ENCODE peak calls at places on chromosome 20, in four cellular contexts. One of them, this sample, is unnamed. For H3K4me1, the result is how much of the 10 kb centered on the place peaks cover.

GRCh38 chr20:37898301-37899104 is 4.4 kb upstream of the VSTM2L start:
- DNase-seq in tibial nerve: no peak
- DNase-seq in right cardiac atrium: no peak
- DNase-seq in ovary: no peak
- DNase-seq in this sample: no peak

GRCh38 chr20:63495771-63496403 is 3.0 kb downstream of the EEF1A2 start:
- DNase-seq in ovary: peak
- DNase-seq in tibial nerve: peak
- DNase-seq in right cardiac atrium: peak
- DNase-seq in this sample: peak

GRCh38 chr20:46581386-46581785 is 30.9 kb upstream of the OCSTAMP start:
- DNase-seq in ovary: no peak
- DNase-seq in right cardiac atrium: no peak
- DNase-seq in tibial nerve: no peak
- DNase-seq in this sample: no peak

GRCh38 chr20:13212750-13213149 is 8.3 kb upstream of the ISM1 start:
- DNase-seq in tibial nerve: no peak
- DNase-seq in right cardiac atrium: no peak
- DNase-seq in ovary: no peak
- DNase-seq in this sample: no peak

GRCh38 chr20:54433653-54434052 is 41.7 kb upstream of the DOK5 start:
- DNase-seq in ovary: no peak
- DNase-seq in right cardiac atrium: no peak
- DNase-seq in tibial nerve: no peak
- DNase-seq in this sample: no peak

GRCh38 chr20:14711681-14712080 is 374.3 kb upstream of the FLRT3 start:
- DNase-seq in ovary: no peak
- DNase-seq in tibial nerve: no peak
- DNase-seq in right cardiac atrium: no peak
- DNase-seq in this sample: no peak

GRCh38 chr20:36461600-36462439 is 79.5 kb upstream of the MYL9 start:
- DNase-seq in right cardiac atrium: peak
- DNase-seq in tibial nerve: peak
- DNase-seq in ovary: peak
- DNase-seq in this sample: peak

GRCh38 chr20:12434672-12435071 is 517.0 kb downstream of the BTBD3 start:
- DNase-seq in right cardiac atrium: no peak
- DNase-seq in ovary: no peak
- DNase-seq in tibial nerve: no peak
- DNase-seq in this sample: no peak

GRCh38 chr20:1825492-1825891 is 69.7 kb upstream of the SIRPA start:
- DNase-seq in tibial nerve: no peak
- DNase-seq in right cardiac atrium: no peak
- DNase-seq in ovary: no peak
- DNase-seq in this sample: no peak

GRCh38 chr20:35443003-35443402 is 5.0 kb upstream of the GDF5 start:
- DNase-seq in right cardiac atrium: no peak
- DNase-seq in tibial nerve: no peak
- DNase-seq in ovary: no peak
- DNase-seq in this sample: no peak

GRCh38 chr20:52748235-52748950 is 223.8 kb upstream of the TSHZ2 start:
- DNase-seq in ovary: no peak
- DNase-seq in right cardiac atrium: peak
- DNase-seq in tibial nerve: no peak
- DNase-seq in this sample: no peak

GRCh38 chr20:62595491-62595890 is 46.8 kb upstream of the SLCO4A1 start:
- DNase-seq in right cardiac atrium: peak
- DNase-seq in tibial nerve: no peak
- DNase-seq in ovary: peak
- DNase-seq in this sample: peak

GRCh38 chr20:20466341-20466879 is 98.5 kb downstream of the INSM1 start:
- DNase-seq in ovary: no peak
- DNase-seq in tibial nerve: no peak
- DNase-seq in right cardiac atrium: no peak
- DNase-seq in this sample: no peak

GRCh38 chr20:64030371-64031134 is 5.4 kb upstream of the C20orf204 start:
- DNase-seq in ovary: no peak
- DNase-seq in right cardiac atrium: peak
- DNase-seq in tibial nerve: no peak
- DNase-seq in this sample: no peak

GRCh38 chr20:19074828-19075516 is 137.5 kb upstream of the SLC24A3 start:
- DNase-seq in tibial nerve: no peak
- DNase-seq in right cardiac atrium: no peak
- DNase-seq in ovary: no peak
- DNase-seq in this sample: peak

GRCh38 chr20:4153661-4154238 is 138.4 kb upstream of the RNF24 start:
- DNase-seq in tibial nerve: no peak
- DNase-seq in right cardiac atrium: no peak
- DNase-seq in ovary: peak
- DNase-seq in this sample: no peak

GRCh38 chr20:41048475-41049242 is 20.0 kb downstream of the TOP1 start:
- DNase-seq in ovary: no peak
- DNase-seq in right cardiac atrium: no peak
- DNase-seq in tibial nerve: no peak
- DNase-seq in this sample: no peak

GRCh38 chr20:6665621-6666345 is 101.7 kb upstream of the BMP2 start:
- DNase-seq in ovary: no peak
- DNase-seq in right cardiac atrium: no peak
- DNase-seq in tibial nerve: no peak
- DNase-seq in this sample: no peak

GRCh38 chr20:41664584-41664983 is 46.4 kb upstream of the CHD6 start:
- DNase-seq in tibial nerve: no peak
- DNase-seq in right cardiac atrium: no peak
- DNase-seq in ovary: no peak
- DNase-seq in this sample: no peak

GRCh38 chr20:31923388-31924271 is 28.2 kb downstream of the PDRG1 start:
- DNase-seq in right cardiac atrium: no peak
- DNase-seq in tibial nerve: no peak
- DNase-seq in ovary: no peak
- DNase-seq in this sample: no peak

GRCh38 chr20:9829835-9830234 is 9.0 kb downstream of the PAK5 start:
- DNase-seq in ovary: no peak
- DNase-seq in tibial nerve: no peak
- DNase-seq in right cardiac atrium: no peak
- DNase-seq in this sample: no peak

GRCh38 chr20:36085686-36086267 is 68.8 kb upstream of the EPB41L1 start:
- DNase-seq in tibial nerve: no peak
- DNase-seq in ovary: no peak
- DNase-seq in right cardiac atrium: no peak
- DNase-seq in this sample: peak

GRCh38 chr20:43666376-43667328 is at the start of gene MYBL2:
- DNase-seq in right cardiac atrium: peak
- DNase-seq in ovary: peak
- DNase-seq in tibial nerve: no peak
- DNase-seq in this sample: peak

GRCh38 chr20:58942549-58942948 is 38.5 kb upstream of the NELFCD start:
- DNase-seq in ovary: no peak
- DNase-seq in tibial nerve: no peak
- DNase-seq in right cardiac atrium: no peak
- DNase-seq in this sample: no peak

GRCh38 chr20:26209171-26209941 is 512.7 kb upstream of the ZNF337 start:
- DNase-seq in tibial nerve: no peak
- DNase-seq in ovary: no peak
- DNase-seq in right cardiac atrium: peak
- DNase-seq in this sample: no peak

GRCh38 chr20:53750827-53751393 is 157.3 kb upstream of the ZNF217 start:
- DNase-seq in tibial nerve: no peak
- DNase-seq in ovary: no peak
- DNase-seq in right cardiac atrium: no peak
- DNase-seq in this sample: no peak

GRCh38 chr20:62642666-62643520 is 590 bp downstream of the SLCO4A1 start:
- DNase-seq in right cardiac atrium: peak
- DNase-seq in ovary: peak
- DNase-seq in tibial nerve: no peak
- DNase-seq in this sample: no peak

GRCh38 chr20:653110-653589 is at the start of gene SRXN1:
- DNase-seq in ovary: peak
- DNase-seq in tibial nerve: peak
- DNase-seq in right cardiac atrium: peak
- DNase-seq in this sample: peak

GRCh38 chr20:21019831-21020655 is 86.1 kb downstream of the LINC00237 start:
- DNase-seq in tibial nerve: no peak
- DNase-seq in ovary: peak
- DNase-seq in right cardiac atrium: peak
- DNase-seq in this sample: no peak

GRCh38 chr20:1567392-1568165 is 10.1 kb upstream of the SIRPD start:
- DNase-seq in ovary: no peak
- DNase-seq in tibial nerve: no peak
- DNase-seq in right cardiac atrium: no peak
- DNase-seq in this sample: no peak

GRCh38 chr20:53364617-53365016 is 229.0 kb downstream of the ZNF217 start:
- DNase-seq in tibial nerve: no peak
- DNase-seq in right cardiac atrium: no peak
- DNase-seq in ovary: no peak
- DNase-seq in this sample: no peak

GRCh38 chr20:45254867-45255266 is 503 bp upstream of the SLPI start:
- DNase-seq in ovary: no peak
- DNase-seq in right cardiac atrium: no peak
- DNase-seq in tibial nerve: no peak
- DNase-seq in this sample: peak
- H3K4me3 ChIP-seq in ovary: no peak
- H3K4me3 ChIP-seq in right cardiac atrium: no peak
- H3K4me3 ChIP-seq in tibial nerve: no peak
- H3K4me3 ChIP-seq in this sample: no peak

GRCh38 chr20:45038747-45039469 is 62.0 kb downstream of the KCNS1 start:
- DNase-seq in right cardiac atrium: no peak
- DNase-seq in tibial nerve: no peak
- DNase-seq in ovary: no peak
- DNase-seq in this sample: no peak
- H3K27ac ChIP-seq in right cardiac atrium: no peak
- H3K27ac ChIP-seq in tibial nerve: peak
- H3K27ac ChIP-seq in ovary: no peak
- H3K27ac ChIP-seq in this sample: no peak

GRCh38 chr20:25037288-25038102 is 20.4 kb downstream of the ACSS1 start:
- DNase-seq in ovary: no peak
- DNase-seq in right cardiac atrium: no peak
- DNase-seq in tibial nerve: no peak
- DNase-seq in this sample: no peak
- H3K4me1 ChIP-seq in ovary: under half
- H3K4me1 ChIP-seq in right cardiac atrium: half or more
- H3K4me1 ChIP-seq in tibial nerve: half or more
- H3K4me1 ChIP-seq in this sample: under half

GRCh38 chr20:33810885-33811762 is at the start of gene CHMP4B:
- DNase-seq in ovary: peak
- DNase-seq in right cardiac atrium: peak
- DNase-seq in tibial nerve: peak
- DNase-seq in this sample: peak

GRCh38 chr20:33814238-33814712 is 3.1 kb downstream of the CHMP4B start:
- DNase-seq in ovary: no peak
- DNase-seq in right cardiac atrium: no peak
- DNase-seq in tibial nerve: no peak
- DNase-seq in this sample: no peak

GRCh38 chr20:33815671-33816070 is 4.5 kb downstream of the CHMP4B start:
- DNase-seq in tibial nerve: no peak
- DNase-seq in ovary: no peak
- DNase-seq in right cardiac atrium: no peak
- DNase-seq in this sample: no peak

GRCh38 chr20:33811763-33812672 is 870 bp downstream of the CHMP4B start:
- DNase-seq in ovary: peak
- DNase-seq in tibial nerve: peak
- DNase-seq in right cardiac atrium: peak
- DNase-seq in this sample: peak

DNA sequence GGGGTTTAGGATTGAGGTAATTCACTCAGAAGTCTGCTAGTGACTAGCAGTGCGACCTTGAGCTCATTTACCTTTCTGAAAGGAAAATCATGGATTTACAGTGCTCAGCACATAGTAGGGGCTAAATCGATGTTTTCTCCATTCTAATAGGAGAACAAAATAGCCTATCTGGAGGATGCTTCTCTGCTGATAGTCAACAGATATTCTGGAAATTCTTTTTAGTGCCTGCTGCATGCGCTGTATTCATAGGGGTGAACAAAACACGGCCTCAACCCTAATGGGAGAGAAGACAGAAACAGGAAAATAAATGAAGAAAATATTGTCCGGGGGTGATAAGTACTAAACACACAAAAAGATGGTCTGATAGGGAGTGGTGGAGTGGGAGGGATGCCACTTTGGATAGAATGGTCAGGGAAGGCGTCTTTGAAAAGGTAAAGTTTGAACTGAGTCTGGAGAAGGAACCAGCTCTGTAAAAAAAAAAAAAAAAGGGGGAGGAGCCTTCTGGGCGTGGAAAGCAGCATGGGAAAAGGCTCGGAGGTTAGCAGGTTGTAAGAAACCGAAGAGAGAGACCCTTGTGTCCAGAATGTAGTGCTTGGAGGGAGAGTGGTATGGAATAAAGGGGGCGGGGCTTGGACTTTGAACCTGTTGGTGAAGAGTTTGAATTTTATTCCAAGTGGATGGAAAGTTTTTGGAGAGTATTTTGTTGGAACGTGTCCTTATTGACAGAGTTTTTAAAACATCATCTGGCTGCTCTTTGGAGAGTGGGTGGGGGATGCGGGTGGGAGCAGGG is 1.7 kb downstream of the CHMP4B start:
- DNase-seq in right cardiac atrium: no peak
- DNase-seq in tibial nerve: no peak
- DNase-seq in ovary: no peak
- DNase-seq in this sample: no peak
- H3K4me3 ChIP-seq in right cardiac atrium: peak
- H3K4me3 ChIP-seq in tibial nerve: peak
- H3K4me3 ChIP-seq in ovary: peak
- H3K4me3 ChIP-seq in this sample: peak

DNA sequence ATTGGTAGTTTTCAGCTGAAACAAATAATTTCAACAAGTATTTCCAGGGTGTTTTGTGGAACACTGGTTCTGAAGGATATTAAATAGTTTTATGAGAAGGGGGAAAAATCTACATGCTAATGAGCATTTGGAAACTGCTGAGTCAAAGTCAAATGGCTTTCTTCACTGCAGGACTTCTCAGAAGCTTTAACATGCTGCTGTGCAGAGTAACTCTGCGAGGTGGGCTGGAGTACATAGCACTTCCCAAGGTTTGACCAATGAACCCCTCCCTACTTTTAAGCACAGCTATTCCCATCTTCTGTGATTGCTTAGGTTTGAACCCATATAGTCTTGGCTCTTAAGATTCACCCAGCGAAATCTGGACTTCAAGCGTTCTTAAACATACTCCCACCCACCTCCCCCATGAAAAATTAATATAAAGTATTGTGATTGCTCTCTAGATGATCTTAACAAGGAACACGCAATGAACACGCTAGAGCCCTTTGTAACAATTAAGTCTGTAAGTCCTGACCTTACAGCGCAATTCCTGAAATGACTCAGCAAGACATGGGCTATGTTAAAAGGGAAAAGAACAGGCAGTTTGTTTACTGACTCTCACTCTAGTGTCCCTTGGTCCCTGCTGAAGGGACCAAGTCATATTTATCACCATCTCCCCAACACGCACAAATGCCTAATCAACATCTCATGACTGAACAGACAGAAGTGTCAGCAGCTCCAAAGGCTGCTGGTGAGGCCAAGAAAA is 105.2 kb downstream of the NFATC2 start:
- DNase-seq in tibial nerve: no peak
- DNase-seq in ovary: no peak
- DNase-seq in right cardiac atrium: no peak
- DNase-seq in this sample: no peak
- H3K27ac ChIP-seq in tibial nerve: no peak
- H3K27ac ChIP-seq in ovary: no peak
- H3K27ac ChIP-seq in right cardiac atrium: no peak
- H3K27ac ChIP-seq in this sample: no peak

This sample was measured in lung.